ENCODE peak calls at places on chromosomes 2 and 18, in seven cellular contexts. M is foreskin fibroblast, K is AG10803, U is tibial nerve, I is psoas muscle, J is lower lobe of right lung, Q is AG09309. X is an unnamed sample.
A peak's percentile ranks its signal among the peaks of the same experiment; 100 is the strongest.

GRCh38 chr2:54402350-54402749 is 53.8 kb upstream of the SPTBN1 start:
- DNase-seq in M (peak; percentile 76), K (peak; percentile 34), U (peak; percentile 38), I (peak; percentile 33), J (no peak), Q (no peak), X (peak; percentile 46)

GRCh38 chr2:49583010-49583409 is 428.7 kb upstream of the FSHR start:
- DNase-seq in M (no peak), K (no peak), U (no peak), I (no peak), J (no peak), Q (no peak), X (no peak)

GRCh38 chr2:27353762-27354596 is 2.6 kb downstream of the GTF3C2 start:
- DNase-seq in M (peak; percentile 45), K (peak; percentile 20), U (no peak), I (no peak), J (no peak), Q (no peak), X (peak; percentile 80)

GRCh38 chr2:65661980-65662653 is 229.7 kb upstream of the SPRED2 start:
- DNase-seq in M (no peak), K (peak; percentile 17), U (no peak), I (no peak), J (no peak), Q (no peak), X (no peak)

GRCh38 chr2:199228887-199229819 is 228.6 kb downstream of the SATB2 start:
- DNase-seq in M (peak; percentile 89), K (peak; percentile 97), U (no peak), I (no peak), J (no peak), Q (peak; percentile 92), X (no peak)

GRCh38 chr2:127647242-127648190 is 1.6 kb downstream of the GPR17 start:
- DNase-seq in M (peak; percentile 37), K (peak; percentile 46), U (no peak), I (peak; percentile 57), J (peak; percentile 41), Q (no peak), X (no peak)

GRCh38 chr18:78731423-78732032 is 248.1 kb upstream of the SALL3 start:
- DNase-seq in M (no peak), K (no peak), U (no peak), I (no peak), J (no peak), Q (no peak), X (no peak)

GRCh38 chr2:240209493-240209892 is 69.0 kb upstream of the OTOS start:
- DNase-seq in M (no peak), K (no peak), U (no peak), I (no peak), J (no peak), Q (no peak), X (no peak)

GRCh38 chr2:213751446-213751845 is 467.2 kb downstream of the SPAG16 start:
- DNase-seq in M (no peak), K (no peak), U (no peak), I (no peak), J (no peak), Q (no peak), X (no peak)

GRCh38 chr2:154375625-154376020 is 322.9 kb upstream of the KCNJ3 start:
- DNase-seq in M (peak; percentile 2), K (peak; percentile 54), U (no peak), I (no peak), J (no peak), Q (no peak), X (no peak)

GRCh38 chr2:64214281-64215115 is 70.3 kb upstream of the PELI1 start:
- DNase-seq in M (no peak), K (no peak), U (no peak), I (no peak), J (no peak), Q (no peak), X (no peak)

GRCh38 chr18:58576641-58577251 is 52.1 kb downstream of the ALPK2 start:
- DNase-seq in M (no peak), K (no peak), U (no peak), I (no peak), J (no peak), Q (no peak), X (no peak)

GRCh38 chr2:206820755-206821154 is 55.3 kb downstream of the FASTKD2 start:
- DNase-seq in M (no peak), K (no peak), U (no peak), I (no peak), J (no peak), Q (no peak), X (no peak)

GRCh38 chr2:109285244-109285651 is 156.2 kb downstream of the SH3RF3 start:
- DNase-seq in M (peak; percentile 63), K (peak; percentile 33), U (no peak), I (peak; percentile 43), J (no peak), Q (no peak), X (no peak)

GRCh38 chr18:6242004-6242403 is 172.7 kb downstream of the L3MBTL4 start:
- DNase-seq in M (no peak), K (no peak), U (no peak), I (no peak), J (no peak), Q (no peak), X (no peak)

GRCh38 chr2:121634354-121635307 is 14.6 kb downstream of the CLASP1 start:
- DNase-seq in M (peak; percentile 47), K (peak; percentile 38), U (no peak), I (no peak), J (no peak), Q (no peak), X (no peak)

GRCh38 chr18:31302991-31303390 is 15.0 kb upstream of the DSG1 start:
- DNase-seq in M (no peak), K (no peak), U (no peak), I (no peak), J (no peak), Q (no peak), X (no peak)

GRCh38 chr18:46268662-46269061 is 164.5 kb downstream of the HAUS1 start:
- DNase-seq in M (no peak), K (no peak), U (no peak), I (no peak), J (no peak), Q (no peak), X (no peak)

GRCh38 chr18:78213365-78213994 is 766.1 kb upstream of the SALL3 start:
- DNase-seq in M (no peak), K (no peak), U (no peak), I (no peak), J (no peak), Q (no peak), X (no peak)

GRCh38 chr2:10524841-10525572 is 76.9 kb upstream of the ODC1 start:
- DNase-seq in M (no peak), K (no peak), U (no peak), I (no peak), J (no peak), Q (no peak), X (no peak)

GRCh38 chr18:34848695-34849094 is 138.6 kb downstream of the DTNA start:
- DNase-seq in M (peak; percentile 30), K (no peak), U (no peak), I (no peak), J (no peak), Q (no peak), X (no peak)

GRCh38 chr18:31244737-31245432 is 73.1 kb upstream of the DSG1 start:
- DNase-seq in M (no peak), K (no peak), U (no peak), I (no peak), J (no peak), Q (no peak), X (no peak)

DNA sequence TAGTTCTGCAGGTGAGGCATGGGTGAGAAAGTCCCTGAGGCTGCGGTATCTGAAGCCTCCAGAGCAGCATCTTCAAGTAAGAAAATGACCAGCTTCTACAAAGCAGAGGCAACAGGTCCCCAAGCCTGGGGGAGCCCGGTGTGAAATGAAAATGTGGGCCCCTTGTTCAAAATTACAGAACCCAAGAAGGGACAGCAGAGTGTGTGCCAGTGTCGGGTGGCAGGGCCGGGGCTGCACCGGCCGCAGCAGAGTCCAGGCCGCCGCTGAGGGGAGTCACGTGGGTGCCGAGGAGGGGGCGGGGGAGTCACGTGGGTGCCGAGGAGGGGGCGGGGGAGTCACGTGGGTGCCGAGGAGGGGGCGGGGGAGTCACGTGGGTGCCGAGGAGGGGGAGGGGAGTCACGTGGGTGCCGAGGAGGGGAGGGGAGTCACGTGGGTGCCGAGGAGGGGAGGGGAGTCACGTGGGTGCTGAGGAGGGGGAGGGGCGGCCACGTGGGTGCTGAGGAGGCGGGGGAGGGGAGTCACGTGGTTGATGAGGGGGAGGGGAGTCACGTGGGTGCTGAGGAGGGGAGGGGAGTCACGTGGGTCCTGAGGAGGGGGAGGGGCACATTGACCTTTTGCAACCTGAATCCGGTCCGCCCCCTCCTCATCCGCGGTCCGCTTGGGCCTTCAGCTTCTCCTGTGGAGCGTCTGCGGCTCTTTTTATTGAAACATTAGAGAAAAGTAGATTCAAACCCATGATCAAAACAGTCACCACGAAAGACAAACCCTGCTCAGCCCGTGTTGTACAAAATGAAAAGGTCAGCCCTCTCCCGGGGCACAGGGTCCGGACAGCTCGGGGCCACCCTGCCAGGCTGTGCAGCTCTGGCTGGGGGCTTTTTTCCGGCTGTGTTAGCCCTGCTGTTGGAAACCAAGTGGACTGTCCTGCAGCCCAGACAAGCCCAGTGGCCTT is 10.4 kb downstream of the COLEC11 start:
- DNase-seq in M (no peak), K (peak; percentile 29), U (no peak), I (no peak), J (no peak), Q (no peak), X (peak; percentile 19)
- H3K4me3 ChIP-seq in M (no peak overlapping the region), K (no peak overlapping the region), U (no peak overlapping the region), I (no peak overlapping the region), J (no peak overlapping the region), Q (no peak overlapping the region), X (no peak overlapping the region)

GRCh38 chr2:14385043-14385442 is 247.5 kb upstream of the LRATD1 start:
- DNase-seq in M (no peak), K (peak; percentile 43), U (no peak), I (no peak), J (no peak), Q (no peak), X (no peak)
- TF ChIP-seq CTCF in M (no peak), K (peak; percentile 49), U (no peak), I (no peak), J (no peak), Q (no peak), X (no peak)

DNA sequence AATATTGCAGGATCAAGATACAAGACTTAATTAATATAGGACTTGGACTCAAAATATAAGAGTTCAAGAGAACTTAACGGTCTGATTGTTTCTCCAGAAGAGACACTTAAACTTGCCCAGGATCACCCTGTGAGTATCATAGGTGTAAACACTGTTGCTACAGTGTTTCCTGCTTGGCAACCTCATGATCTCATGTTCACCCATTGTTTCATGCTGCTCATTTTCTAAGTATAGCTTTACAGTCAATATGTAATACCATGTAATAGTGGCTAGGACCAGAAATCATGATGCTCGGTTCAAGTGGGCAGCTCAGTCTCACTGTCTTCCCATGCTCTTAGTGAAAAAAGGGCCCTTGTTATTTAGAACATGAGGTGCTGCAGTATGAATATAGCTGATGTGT is 157.4 kb downstream of the CERS6 start:
- DNase-seq in M (no peak), K (no peak), U (no peak), I (no peak), J (no peak), Q (no peak), X (no peak)
- H3K4me3 ChIP-seq in M (no peak overlapping the region), K (no peak overlapping the region), U (no peak overlapping the region), I (no peak overlapping the region), J (no peak overlapping the region), Q (no peak overlapping the region), X (no peak overlapping the region)

DNA sequence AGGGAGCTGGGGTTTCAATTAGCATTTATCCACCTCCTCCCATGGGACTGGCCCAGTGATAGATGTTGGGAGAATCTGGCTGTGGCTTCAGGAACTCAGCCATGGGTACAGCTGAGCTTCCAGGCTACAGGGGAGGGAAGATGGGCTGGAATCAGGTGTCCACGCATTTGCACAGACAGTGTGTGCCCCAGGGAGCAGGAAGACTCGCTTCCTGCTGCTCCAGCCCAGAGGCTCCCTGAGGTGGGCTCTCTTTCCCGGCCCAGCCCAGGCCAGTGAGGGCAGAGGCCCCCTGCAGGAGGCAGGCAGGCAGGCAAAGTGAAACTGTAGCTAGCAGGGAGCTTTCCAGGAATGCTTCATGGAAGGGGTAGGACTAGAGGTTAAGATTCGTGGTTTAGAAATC is 28.7 kb downstream of the DYSF start:
- DNase-seq in M (no peak), K (no peak), U (no peak), I (no peak), J (no peak), Q (no peak), X (peak; percentile 11)
- TF ChIP-seq CTCF in M (no peak), K (no peak), U (no peak), I (no peak), J (no peak), Q (peak; percentile 20), X (no peak)